ENCODE peak calls at places on chromosomes 13 and 19, in four cellular contexts. B, E, J and G are unnamed samples.
A peak's percentile ranks its signal among the peaks of the same experiment; 100 is the strongest.

GRCh38 chr19:11052391-11052790 is 36.9 kb upstream of the LDLR start:
- DNase-seq in B (no peak), J (no peak), E (no peak), G (no peak)

GRCh38 chr13:97076898-97077297 is 82.6 kb upstream of the OXGR1 start:
- DNase-seq in E (peak; percentile 30), J (no peak), B (no peak), G (no peak)

GRCh38 chr13:56720841-56721240 is 419.9 kb upstream of the PRR20A start:
- DNase-seq in E (no peak), J (no peak), B (no peak), G (no peak)

GRCh38 chr13:95120650-95121049 is 180.6 kb downstream of the ABCC4 start:
- DNase-seq in E (no peak), J (no peak), B (no peak), G (no peak)

GRCh38 chr19:58037927-58038687 is 4.3 kb downstream of the ZSCAN1 start:
- DNase-seq in E (no peak), B (peak; percentile 42), J (peak; percentile 74), G (no peak)

GRCh38 chr13:44347905-44348304 is 25.7 kb upstream of the SERP2 start:
- DNase-seq in B (no peak), E (no peak), J (no peak), G (no peak)

GRCh38 chr13:67996101-67996500 is 766.0 kb upstream of the PCDH9 start:
- DNase-seq in B (no peak), E (no peak), J (no peak), G (no peak)

GRCh38 chr13:66984241-66984640 is 245.9 kb downstream of the PCDH9 start:
- DNase-seq in E (no peak), B (no peak), J (no peak), G (no peak)

GRCh38 chr19:32063601-32064000 is 281.8 kb upstream of the ZNF507 start:
- DNase-seq in J (no peak), B (peak; percentile 41), E (no peak), G (no peak)

GRCh38 chr13:102369303-102369702 is 32.5 kb downstream of the FGF14 start:
- DNase-seq in E (no peak), B (no peak), J (no peak), G (no peak)

GRCh38 chr13:62931901-62932883 is 1516.5 kb upstream of the PCDH20 start:
- DNase-seq in E (no peak), J (no peak), B (no peak), G (no peak)

GRCh38 chr19:23440207-23440606 is 44.9 kb upstream of the ZNF91 start:
- DNase-seq in E (no peak), J (peak; percentile 27), B (no peak), G (no peak)

GRCh38 chr13:27565818-27566217 is 54.5 kb downstream of the LNX2 start:
- DNase-seq in J (no peak), E (no peak), B (no peak), G (no peak)

GRCh38 chr19:29289020-29289419 is 76.1 kb upstream of the UQCRFS1 start:
- DNase-seq in J (no peak), B (no peak), E (peak; percentile 4), G (no peak)

GRCh38 chr19:37218592-37218935 is 550 bp downstream of the ZNF383 start:
- DNase-seq in J (no peak), B (no peak), E (no peak), G (no peak)

GRCh38 chr19:47415953-47416666 is 3.2 kb downstream of the MEIS3 start:
- DNase-seq in J (no peak), B (no peak), E (no peak), G (no peak)

GRCh38 chr13:81275666-81276258 is 934.8 kb upstream of the SPRY2 start:
- DNase-seq in B (no peak), E (no peak), J (no peak), G (no peak)

GRCh38 chr13:54633461-54633860 is 1604.8 kb downstream of the OLFM4 start:
- DNase-seq in E (no peak), B (no peak), J (no peak), G (no peak)

GRCh38 chr13:54636231-54636630 is 1607.6 kb downstream of the OLFM4 start:
- DNase-seq in E (no peak), J (no peak), B (no peak), G (no peak)

GRCh38 chr13:54640719-54641118 is 1612.1 kb downstream of the OLFM4 start:
- DNase-seq in J (no peak), E (no peak), B (no peak), G (no peak)

GRCh38 chr13:54637377-54637776 is 1608.8 kb downstream of the OLFM4 start:
- DNase-seq in E (no peak), J (no peak), B (no peak), G (no peak)
- H3K27ac ChIP-seq in E (no peak overlapping the region), J (no peak overlapping the region), B (no peak overlapping the region), G (no peak overlapping the region)

GRCh38 chr19:45448887-45449299 is 18.9 kb upstream of the FOSB start:
- DNase-seq in B (no peak), J (no peak), E (no peak), G (no peak)
- H3K27ac ChIP-seq in B (no peak overlapping the region), J (no peak overlapping the region), E (no peak overlapping the region), G (no peak overlapping the region)

DNA sequence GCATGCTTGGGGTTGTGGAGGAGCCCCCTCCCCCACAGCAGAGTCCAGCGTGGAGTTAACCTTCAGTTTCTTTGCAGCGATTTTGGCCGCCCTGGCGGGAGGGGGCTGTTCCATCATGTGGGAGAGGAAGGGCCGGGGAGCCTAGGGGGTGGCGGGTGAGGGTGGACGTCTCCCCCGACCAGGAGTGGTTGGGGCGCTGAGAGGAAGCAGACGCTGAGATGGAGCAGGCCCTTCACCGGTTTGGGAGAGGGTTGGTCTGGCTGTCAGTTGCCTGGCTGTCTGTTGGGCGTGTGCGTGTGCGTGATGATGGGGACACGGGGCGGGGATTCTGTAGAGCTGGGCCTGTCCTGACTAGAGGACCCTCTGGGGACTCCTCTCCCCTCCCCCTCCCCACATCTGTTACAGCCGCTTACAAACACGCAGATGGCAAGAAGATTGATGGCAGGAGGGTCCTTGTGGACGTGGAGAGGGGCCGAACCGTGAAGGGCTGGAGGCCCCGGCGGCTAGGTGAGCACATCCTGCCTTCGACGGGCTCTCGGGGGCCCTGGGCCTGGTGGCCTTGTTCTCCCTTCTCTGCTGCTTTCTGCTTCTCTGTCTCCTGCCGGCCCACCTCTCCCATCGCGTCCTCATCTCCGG is 9.8 kb upstream of the LIN7B start:
- DNase-seq in B (no peak), E (no peak), J (no peak), G (no peak)
- H3K27ac ChIP-seq in B (no peak overlapping the region), E (no peak overlapping the region), J (no peak overlapping the region), G (no peak overlapping the region)

DNA sequence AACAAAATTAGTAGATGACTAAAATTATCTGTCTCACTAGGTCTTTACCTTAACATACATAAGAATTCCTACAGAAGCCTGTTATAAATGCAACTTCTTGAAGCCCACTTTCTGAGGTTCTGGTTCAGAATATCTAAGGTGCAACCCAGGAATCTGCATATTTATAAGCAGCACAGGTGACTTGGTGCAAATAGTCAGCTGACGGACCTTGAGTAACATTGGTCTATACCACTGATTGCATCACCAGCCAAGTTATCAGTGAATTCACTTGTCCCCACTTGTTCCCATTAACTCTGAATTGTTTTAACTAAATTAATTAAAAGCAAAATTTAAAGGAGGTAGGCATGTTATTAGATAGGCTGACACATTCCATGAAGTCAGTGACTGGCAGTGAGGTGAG is 109.9 kb downstream of the FRY start:
- DNase-seq in B (no peak), J (no peak), E (no peak), G (no peak)
- H3K27ac ChIP-seq in B (no peak overlapping the region), J (no peak overlapping the region), E (no peak overlapping the region), G (no peak overlapping the region)

GRCh38 chr13:77002590-77003190 is 10.8 kb downstream of the CLN5 start:
- DNase-seq in B (no peak), E (no peak), J (no peak), G (no peak)

GRCh38 chr13:77000475-77000874 is 8.6 kb downstream of the CLN5 start:
- DNase-seq in B (no peak), E (no peak), J (no peak), G (no peak)

GRCh38 chr13:77001540-77001939 is 9.7 kb downstream of the CLN5 start:
- DNase-seq in J (no peak), E (no peak), B (no peak), G (no peak)

DNA sequence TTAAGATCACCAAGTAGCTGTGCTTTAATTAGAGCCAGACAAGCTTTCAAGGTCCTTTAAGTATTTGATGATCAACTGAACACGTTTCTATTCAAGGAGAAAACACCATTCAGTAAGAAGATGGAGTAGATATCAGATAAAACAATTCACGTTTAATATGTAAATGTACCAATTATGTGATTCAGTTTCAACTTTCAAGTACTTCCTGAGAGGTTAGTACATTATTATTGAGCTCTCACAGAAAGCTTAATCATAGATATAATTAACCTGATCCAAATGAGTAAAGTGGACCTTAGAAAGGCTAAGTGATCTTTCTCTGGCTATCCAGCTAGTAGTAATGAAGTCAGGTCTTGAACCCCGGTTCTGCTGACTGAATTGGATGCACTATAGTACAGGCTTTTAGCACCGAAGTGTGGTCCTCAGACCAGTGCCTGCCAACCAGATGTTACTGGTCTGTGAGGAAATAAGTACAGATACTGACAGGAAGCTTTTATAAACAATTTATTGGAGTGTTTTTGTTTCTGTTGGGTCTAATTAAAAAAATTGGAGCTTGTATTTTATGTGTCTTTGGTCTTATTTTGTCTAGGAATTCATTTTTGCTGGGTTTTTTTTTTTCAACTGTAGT is 10.2 kb downstream of the CLN5 start:
- DNase-seq in E (no peak), B (no peak), J (no peak), G (no peak)
- H3K27ac ChIP-seq in E (no peak overlapping the region), B (no peak overlapping the region), J (no peak overlapping the region), G (no peak overlapping the region)

DNA sequence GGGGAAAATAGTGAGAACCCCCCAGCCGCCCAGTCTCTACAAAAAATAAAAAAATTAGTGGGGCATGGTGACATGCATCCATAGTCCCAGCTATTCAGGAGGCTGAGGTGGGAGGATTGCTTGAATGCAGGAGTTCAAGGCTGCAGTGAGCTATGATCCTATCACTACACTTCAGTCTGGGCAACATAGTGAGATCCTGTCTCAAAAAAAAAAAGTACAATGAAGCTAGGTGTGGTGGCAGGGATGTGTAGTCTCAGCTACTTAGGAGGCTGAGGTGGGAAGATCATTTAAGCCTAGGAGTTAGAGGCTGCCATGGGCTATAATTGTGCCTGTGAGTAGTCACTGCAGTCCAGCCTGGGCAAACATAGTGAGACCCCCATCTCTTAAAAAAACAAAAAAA is 8.9 kb downstream of the PCCA start:
- DNase-seq in B (no peak), J (no peak), E (no peak), G (no peak)
- H3K27ac ChIP-seq in B (no peak overlapping the region), J (no peak overlapping the region), E (no peak overlapping the region), G (no peak overlapping the region)